ENCODE peak calls at places on chromosomes 1 and 21, in seven cellular contexts. One of them, this sample, is unnamed.

GRCh38 chr1:3366181-3367051 is 88.0 kb upstream of the ARHGEF16 start:
- DNase-seq in SW480: no peak
- DNase-seq in brain pericyte: peak
- DNase-seq in stimulated activated CD8-positive, alpha-beta memory T cell treated with anti-CD3 and anti-CD28 coated beads, Interleukin-15, amount 100 ng/mL, for 48 hours: no peak
- DNase-seq in HepG2: peak
- DNase-seq in NCI-H1105: no peak
- DNase-seq in NCI-H460: no peak
- DNase-seq in this sample: no peak

GRCh38 chr1:169259816-169260215 is 107.8 kb downstream of the NME7 start:
- DNase-seq in SW480: no peak
- DNase-seq in brain pericyte: no peak
- DNase-seq in stimulated activated CD8-positive, alpha-beta memory T cell treated with anti-CD3 and anti-CD28 coated beads, Interleukin-15, amount 100 ng/mL, for 48 hours: no peak
- DNase-seq in HepG2: no peak
- DNase-seq in NCI-H1105: no peak
- DNase-seq in NCI-H460: no peak
- DNase-seq in this sample: no peak

GRCh38 chr1:238465449-238465848 is 574.7 kb upstream of the ZP4 start:
- DNase-seq in SW480: no peak
- DNase-seq in brain pericyte: no peak
- DNase-seq in stimulated activated CD8-positive, alpha-beta memory T cell treated with anti-CD3 and anti-CD28 coated beads, Interleukin-15, amount 100 ng/mL, for 48 hours: no peak
- DNase-seq in HepG2: no peak
- DNase-seq in NCI-H1105: no peak
- DNase-seq in NCI-H460: peak
- DNase-seq in this sample: no peak

GRCh38 chr1:64038965-64039926 is 164.2 kb upstream of the UBE2U start:
- DNase-seq in SW480: peak
- DNase-seq in brain pericyte: peak
- DNase-seq in stimulated activated CD8-positive, alpha-beta memory T cell treated with anti-CD3 and anti-CD28 coated beads, Interleukin-15, amount 100 ng/mL, for 48 hours: no peak
- DNase-seq in HepG2: no peak
- DNase-seq in NCI-H1105: no peak
- DNase-seq in NCI-H460: peak
- DNase-seq in this sample: peak

GRCh38 chr1:100893718-100894117 is 924 bp downstream of the EXTL2 start:
- DNase-seq in SW480: no peak
- DNase-seq in brain pericyte: no peak
- DNase-seq in stimulated activated CD8-positive, alpha-beta memory T cell treated with anti-CD3 and anti-CD28 coated beads, Interleukin-15, amount 100 ng/mL, for 48 hours: no peak
- DNase-seq in HepG2: no peak
- DNase-seq in NCI-H1105: no peak
- DNase-seq in NCI-H460: no peak
- DNase-seq in this sample: no peak

GRCh38 chr21:44540741-44541288 is 820 bp upstream of the KRTAP10-1 start:
- DNase-seq in SW480: no peak
- DNase-seq in brain pericyte: no peak
- DNase-seq in stimulated activated CD8-positive, alpha-beta memory T cell treated with anti-CD3 and anti-CD28 coated beads, Interleukin-15, amount 100 ng/mL, for 48 hours: no peak
- DNase-seq in HepG2: no peak
- DNase-seq in NCI-H1105: no peak
- DNase-seq in NCI-H460: no peak
- DNase-seq in this sample: no peak

GRCh38 chr1:147245129-147245528 is 2.6 kb downstream of the CHD1L start:
- DNase-seq in SW480: no peak
- DNase-seq in brain pericyte: no peak
- DNase-seq in stimulated activated CD8-positive, alpha-beta memory T cell treated with anti-CD3 and anti-CD28 coated beads, Interleukin-15, amount 100 ng/mL, for 48 hours: no peak
- DNase-seq in HepG2: no peak
- DNase-seq in NCI-H1105: no peak
- DNase-seq in NCI-H460: no peak
- DNase-seq in this sample: no peak

GRCh38 chr1:107251083-107251482 is 110.2 kb downstream of the NTNG1 start:
- DNase-seq in SW480: no peak
- DNase-seq in brain pericyte: no peak
- DNase-seq in stimulated activated CD8-positive, alpha-beta memory T cell treated with anti-CD3 and anti-CD28 coated beads, Interleukin-15, amount 100 ng/mL, for 48 hours: no peak
- DNase-seq in HepG2: no peak
- DNase-seq in NCI-H1105: no peak
- DNase-seq in NCI-H460: no peak
- DNase-seq in this sample: no peak

GRCh38 chr21:42649122-42650032 is 4.0 kb upstream of the PDE9A start:
- DNase-seq in SW480: no peak
- DNase-seq in brain pericyte: no peak
- DNase-seq in stimulated activated CD8-positive, alpha-beta memory T cell treated with anti-CD3 and anti-CD28 coated beads, Interleukin-15, amount 100 ng/mL, for 48 hours: no peak
- DNase-seq in HepG2: no peak
- DNase-seq in NCI-H1105: no peak
- DNase-seq in NCI-H460: no peak
- DNase-seq in this sample: no peak

GRCh38 chr1:208000504-208000903 is 89.6 kb upstream of the CD34 start:
- DNase-seq in SW480: no peak
- DNase-seq in brain pericyte: no peak
- DNase-seq in stimulated activated CD8-positive, alpha-beta memory T cell treated with anti-CD3 and anti-CD28 coated beads, Interleukin-15, amount 100 ng/mL, for 48 hours: no peak
- DNase-seq in HepG2: no peak
- DNase-seq in NCI-H1105: no peak
- DNase-seq in NCI-H460: no peak
- DNase-seq in this sample: no peak

GRCh38 chr1:66402194-66402593 is 131.8 kb upstream of the SGIP1 start:
- DNase-seq in SW480: no peak
- DNase-seq in brain pericyte: peak
- DNase-seq in stimulated activated CD8-positive, alpha-beta memory T cell treated with anti-CD3 and anti-CD28 coated beads, Interleukin-15, amount 100 ng/mL, for 48 hours: no peak
- DNase-seq in HepG2: no peak
- DNase-seq in NCI-H1105: no peak
- DNase-seq in NCI-H460: no peak
- DNase-seq in this sample: no peak

GRCh38 chr1:218412181-218412580 is 67.0 kb downstream of the TGFB2 start:
- DNase-seq in SW480: no peak
- DNase-seq in brain pericyte: no peak
- DNase-seq in stimulated activated CD8-positive, alpha-beta memory T cell treated with anti-CD3 and anti-CD28 coated beads, Interleukin-15, amount 100 ng/mL, for 48 hours: no peak
- DNase-seq in HepG2: no peak
- DNase-seq in NCI-H1105: no peak
- DNase-seq in NCI-H460: no peak
- DNase-seq in this sample: no peak

GRCh38 chr1:44798481-44799365 is 1.5 kb upstream of the PLK3 start:
- DNase-seq in SW480: no peak
- DNase-seq in brain pericyte: no peak
- DNase-seq in stimulated activated CD8-positive, alpha-beta memory T cell treated with anti-CD3 and anti-CD28 coated beads, Interleukin-15, amount 100 ng/mL, for 48 hours: no peak
- DNase-seq in HepG2: no peak
- DNase-seq in NCI-H1105: peak
- DNase-seq in NCI-H460: no peak
- DNase-seq in this sample: no peak

GRCh38 chr1:176609556-176610408 is 146.8 kb downstream of the PAPPA2 start:
- DNase-seq in SW480: no peak
- DNase-seq in brain pericyte: no peak
- DNase-seq in stimulated activated CD8-positive, alpha-beta memory T cell treated with anti-CD3 and anti-CD28 coated beads, Interleukin-15, amount 100 ng/mL, for 48 hours: no peak
- DNase-seq in HepG2: no peak
- DNase-seq in NCI-H1105: no peak
- DNase-seq in NCI-H460: no peak
- DNase-seq in this sample: no peak

GRCh38 chr1:35600593-35600992 is 27.5 kb downstream of the TFAP2E start:
- DNase-seq in SW480: no peak
- DNase-seq in brain pericyte: no peak
- DNase-seq in stimulated activated CD8-positive, alpha-beta memory T cell treated with anti-CD3 and anti-CD28 coated beads, Interleukin-15, amount 100 ng/mL, for 48 hours: no peak
- DNase-seq in HepG2: no peak
- DNase-seq in NCI-H1105: no peak
- DNase-seq in NCI-H460: no peak
- DNase-seq in this sample: no peak

GRCh38 chr1:51989582-51990477 is 670 bp downstream of the RAB3B start:
- DNase-seq in SW480: no peak
- DNase-seq in brain pericyte: no peak
- DNase-seq in stimulated activated CD8-positive, alpha-beta memory T cell treated with anti-CD3 and anti-CD28 coated beads, Interleukin-15, amount 100 ng/mL, for 48 hours: no peak
- DNase-seq in HepG2: no peak
- DNase-seq in NCI-H1105: no peak
- DNase-seq in NCI-H460: no peak
- DNase-seq in this sample: no peak

GRCh38 chr1:44421374-44422028 is 16.4 kb downstream of the RNF220 start:
- DNase-seq in SW480: no peak
- DNase-seq in brain pericyte: no peak
- DNase-seq in stimulated activated CD8-positive, alpha-beta memory T cell treated with anti-CD3 and anti-CD28 coated beads, Interleukin-15, amount 100 ng/mL, for 48 hours: no peak
- DNase-seq in HepG2: no peak
- DNase-seq in NCI-H1105: no peak
- DNase-seq in NCI-H460: no peak
- DNase-seq in this sample: no peak

GRCh38 chr21:32412998-32413504 is 545 bp downstream of the EVA1C start:
- DNase-seq in SW480: peak
- DNase-seq in brain pericyte: no peak
- DNase-seq in stimulated activated CD8-positive, alpha-beta memory T cell treated with anti-CD3 and anti-CD28 coated beads, Interleukin-15, amount 100 ng/mL, for 48 hours: no peak
- DNase-seq in HepG2: no peak
- DNase-seq in NCI-H1105: no peak
- DNase-seq in NCI-H460: peak
- DNase-seq in this sample: peak

GRCh38 chr1:2546515-2547209 is 9.5 kb upstream of the TNFRSF14 start:
- DNase-seq in SW480: peak
- DNase-seq in brain pericyte: no peak
- DNase-seq in stimulated activated CD8-positive, alpha-beta memory T cell treated with anti-CD3 and anti-CD28 coated beads, Interleukin-15, amount 100 ng/mL, for 48 hours: peak
- DNase-seq in HepG2: peak
- DNase-seq in NCI-H1105: no peak
- DNase-seq in NCI-H460: peak
- DNase-seq in this sample: peak

GRCh38 chr1:7252411-7253117 is 467.3 kb downstream of the CAMTA1 start:
- DNase-seq in SW480: no peak
- DNase-seq in brain pericyte: no peak
- DNase-seq in stimulated activated CD8-positive, alpha-beta memory T cell treated with anti-CD3 and anti-CD28 coated beads, Interleukin-15, amount 100 ng/mL, for 48 hours: no peak
- DNase-seq in HepG2: no peak
- DNase-seq in NCI-H1105: no peak
- DNase-seq in NCI-H460: no peak
- DNase-seq in this sample: no peak

GRCh38 chr1:169052727-169053126 is 53.8 kb upstream of the ATP1B1 start:
- DNase-seq in SW480: no peak
- DNase-seq in brain pericyte: no peak
- DNase-seq in stimulated activated CD8-positive, alpha-beta memory T cell treated with anti-CD3 and anti-CD28 coated beads, Interleukin-15, amount 100 ng/mL, for 48 hours: no peak
- DNase-seq in HepG2: no peak
- DNase-seq in NCI-H1105: no peak
- DNase-seq in NCI-H460: no peak
- DNase-seq in this sample: no peak

GRCh38 chr1:33030575-33030974 is 6.1 kb downstream of the AK2 start:
- DNase-seq in SW480: no peak
- DNase-seq in brain pericyte: no peak
- DNase-seq in stimulated activated CD8-positive, alpha-beta memory T cell treated with anti-CD3 and anti-CD28 coated beads, Interleukin-15, amount 100 ng/mL, for 48 hours: no peak
- DNase-seq in HepG2: no peak
- DNase-seq in NCI-H1105: no peak
- DNase-seq in NCI-H460: no peak
- DNase-seq in this sample: no peak

GRCh38 chr1:220879509-220880366 is 495 bp downstream of the HLX start:
- DNase-seq in SW480: peak
- DNase-seq in brain pericyte: no peak
- DNase-seq in stimulated activated CD8-positive, alpha-beta memory T cell treated with anti-CD3 and anti-CD28 coated beads, Interleukin-15, amount 100 ng/mL, for 48 hours: no peak
- DNase-seq in HepG2: no peak
- DNase-seq in NCI-H1105: peak
- DNase-seq in NCI-H460: no peak
- DNase-seq in this sample: peak

GRCh38 chr1:230186003-230186863 is 119.2 kb downstream of the GALNT2 start:
- DNase-seq in SW480: peak
- DNase-seq in brain pericyte: peak
- DNase-seq in stimulated activated CD8-positive, alpha-beta memory T cell treated with anti-CD3 and anti-CD28 coated beads, Interleukin-15, amount 100 ng/mL, for 48 hours: peak
- DNase-seq in HepG2: peak
- DNase-seq in NCI-H1105: peak
- DNase-seq in NCI-H460: peak
- DNase-seq in this sample: peak

GRCh38 chr1:109815809-109816791 is 52.4 kb upstream of the EPS8L3 start:
- DNase-seq in SW480: no peak
- DNase-seq in brain pericyte: no peak
- DNase-seq in stimulated activated CD8-positive, alpha-beta memory T cell treated with anti-CD3 and anti-CD28 coated beads, Interleukin-15, amount 100 ng/mL, for 48 hours: no peak
- DNase-seq in HepG2: no peak
- DNase-seq in NCI-H1105: no peak
- DNase-seq in NCI-H460: no peak
- DNase-seq in this sample: no peak

GRCh38 chr1:186923434-186923833 is 94.7 kb downstream of the PLA2G4A start:
- DNase-seq in SW480: no peak
- DNase-seq in brain pericyte: no peak
- DNase-seq in stimulated activated CD8-positive, alpha-beta memory T cell treated with anti-CD3 and anti-CD28 coated beads, Interleukin-15, amount 100 ng/mL, for 48 hours: no peak
- DNase-seq in HepG2: no peak
- DNase-seq in NCI-H1105: no peak
- DNase-seq in NCI-H460: peak
- DNase-seq in this sample: no peak

GRCh38 chr1:44044071-44044801 is 13.0 kb upstream of the SLC6A9 start:
- DNase-seq in SW480: no peak
- DNase-seq in brain pericyte: no peak
- DNase-seq in stimulated activated CD8-positive, alpha-beta memory T cell treated with anti-CD3 and anti-CD28 coated beads, Interleukin-15, amount 100 ng/mL, for 48 hours: no peak
- DNase-seq in HepG2: peak
- DNase-seq in NCI-H1105: no peak
- DNase-seq in NCI-H460: no peak
- DNase-seq in this sample: no peak

GRCh38 chr1:78143152-78143551 is 97.4 kb downstream of the GIPC2 start:
- DNase-seq in SW480: no peak
- DNase-seq in brain pericyte: no peak
- DNase-seq in stimulated activated CD8-positive, alpha-beta memory T cell treated with anti-CD3 and anti-CD28 coated beads, Interleukin-15, amount 100 ng/mL, for 48 hours: no peak
- DNase-seq in HepG2: no peak
- DNase-seq in NCI-H1105: no peak
- DNase-seq in NCI-H460: no peak
- DNase-seq in this sample: peak

GRCh38 chr1:1989102-1989542 is 14.5 kb downstream of the CFAP74 start:
- DNase-seq in SW480: no peak
- DNase-seq in brain pericyte: no peak
- DNase-seq in stimulated activated CD8-positive, alpha-beta memory T cell treated with anti-CD3 and anti-CD28 coated beads, Interleukin-15, amount 100 ng/mL, for 48 hours: no peak
- DNase-seq in HepG2: no peak
- DNase-seq in NCI-H1105: no peak
- DNase-seq in NCI-H460: no peak
- DNase-seq in this sample: no peak

GRCh38 chr1:20184997-20185833 is 681 bp upstream of the UBXN10 start:
- DNase-seq in SW480: peak
- DNase-seq in brain pericyte: no peak
- DNase-seq in stimulated activated CD8-positive, alpha-beta memory T cell treated with anti-CD3 and anti-CD28 coated beads, Interleukin-15, amount 100 ng/mL, for 48 hours: peak
- DNase-seq in HepG2: no peak
- DNase-seq in NCI-H1105: no peak
- DNase-seq in NCI-H460: no peak
- DNase-seq in this sample: no peak

GRCh38 chr1:225998560-225999226 is 450 bp downstream of the SDE2 start:
- DNase-seq in SW480: no peak
- DNase-seq in brain pericyte: no peak
- DNase-seq in stimulated activated CD8-positive, alpha-beta memory T cell treated with anti-CD3 and anti-CD28 coated beads, Interleukin-15, amount 100 ng/mL, for 48 hours: no peak
- DNase-seq in HepG2: peak
- DNase-seq in NCI-H1105: no peak
- DNase-seq in NCI-H460: peak
- DNase-seq in this sample: no peak

GRCh38 chr1:31627930-31628421 is 10.5 kb downstream of the HCRTR1 start:
- DNase-seq in SW480: no peak
- DNase-seq in brain pericyte: no peak
- DNase-seq in stimulated activated CD8-positive, alpha-beta memory T cell treated with anti-CD3 and anti-CD28 coated beads, Interleukin-15, amount 100 ng/mL, for 48 hours: no peak
- DNase-seq in HepG2: no peak
- DNase-seq in NCI-H1105: no peak
- DNase-seq in NCI-H460: no peak
- DNase-seq in this sample: no peak

GRCh38 chr1:9874959-9875635 is 35.0 kb downstream of the CTNNBIP1 start:
- DNase-seq in SW480: peak
- DNase-seq in brain pericyte: no peak
- DNase-seq in stimulated activated CD8-positive, alpha-beta memory T cell treated with anti-CD3 and anti-CD28 coated beads, Interleukin-15, amount 100 ng/mL, for 48 hours: peak
- DNase-seq in HepG2: peak
- DNase-seq in NCI-H1105: peak
- DNase-seq in NCI-H460: peak
- DNase-seq in this sample: peak

GRCh38 chr1:150012611-150013010 is 2.1 kb upstream of the OTUD7B start:
- DNase-seq in SW480: no peak
- DNase-seq in brain pericyte: no peak
- DNase-seq in stimulated activated CD8-positive, alpha-beta memory T cell treated with anti-CD3 and anti-CD28 coated beads, Interleukin-15, amount 100 ng/mL, for 48 hours: no peak
- DNase-seq in HepG2: no peak
- DNase-seq in NCI-H1105: no peak
- DNase-seq in NCI-H460: no peak
- DNase-seq in this sample: no peak

GRCh38 chr1:202349263-202349928 is 897 bp downstream of the PPP1R12B start:
- DNase-seq in SW480: peak
- DNase-seq in brain pericyte: peak
- DNase-seq in stimulated activated CD8-positive, alpha-beta memory T cell treated with anti-CD3 and anti-CD28 coated beads, Interleukin-15, amount 100 ng/mL, for 48 hours: no peak
- DNase-seq in HepG2: peak
- DNase-seq in NCI-H1105: no peak
- DNase-seq in NCI-H460: no peak
- DNase-seq in this sample: peak

GRCh38 chr21:38787461-38788274 is 18.1 kb upstream of the ETS2 start:
- DNase-seq in SW480: peak
- DNase-seq in brain pericyte: no peak
- DNase-seq in stimulated activated CD8-positive, alpha-beta memory T cell treated with anti-CD3 and anti-CD28 coated beads, Interleukin-15, amount 100 ng/mL, for 48 hours: no peak
- DNase-seq in HepG2: peak
- DNase-seq in NCI-H1105: no peak
- DNase-seq in NCI-H460: no peak
- DNase-seq in this sample: peak

GRCh38 chr1:31587720-31588423 is 11.6 kb downstream of the TINAGL1 start:
- DNase-seq in SW480: peak
- DNase-seq in brain pericyte: no peak
- DNase-seq in stimulated activated CD8-positive, alpha-beta memory T cell treated with anti-CD3 and anti-CD28 coated beads, Interleukin-15, amount 100 ng/mL, for 48 hours: peak
- DNase-seq in HepG2: peak
- DNase-seq in NCI-H1105: peak
- DNase-seq in NCI-H460: peak
- DNase-seq in this sample: peak

This sample was measured in LoVo.